ENCODE peak calls at places on chromosomes 2 and 18, in six cellular contexts. M is IMR-90, Y is mesenchymal stem cell, L is neuronal stem cell, S is H1, D is H9. Z is an unnamed sample.

GRCh38 chr18:944440-944839 is 39.8 kb downstream of the ADCYAP1 start:
- DNase-seq in M (peak), Y (peak), L (no peak), S (no peak), D (no peak), Z (no peak)

GRCh38 chr2:228037915-228038314 is 143.6 kb downstream of the SPHKAP start:
- DNase-seq in M (no peak), Y (no peak), L (no peak), S (no peak), D (no peak), Z (no peak)

GRCh38 chr18:13260114-13260926 is 41.8 kb downstream of the LDLRAD4 start:
- DNase-seq in M (no peak), Y (no peak), L (no peak), S (no peak), D (no peak), Z (no peak)

GRCh38 chr2:229869226-229869625 is 52.6 kb downstream of the TRIP12 start:
- DNase-seq in M (no peak), Y (no peak), L (no peak), S (no peak), D (no peak), Z (peak)

GRCh38 chr2:25029183-25029554 is 12.7 kb upstream of the EFR3B start:
- DNase-seq in M (no peak), Y (no peak), L (no peak), S (no peak), D (no peak), Z (no peak)

GRCh38 chr2:232886176-232886575 is 16.1 kb downstream of the SNORC start:
- DNase-seq in M (no peak), Y (no peak), L (no peak), S (no peak), D (no peak), Z (no peak)

GRCh38 chr2:2542966-2543555 is 212.0 kb upstream of the MYT1L start:
- DNase-seq in M (no peak), Y (no peak), L (no peak), S (peak), D (peak), Z (no peak)

GRCh38 chr2:186036862-186037449 is 298.4 kb downstream of the FSIP2 start:
- DNase-seq in M (no peak), Y (no peak), L (no peak), S (no peak), D (no peak), Z (no peak)

GRCh38 chr18:9260388-9261380 is 73.9 kb upstream of the TWSG1 start:
- DNase-seq in M (peak), Y (no peak), L (no peak), S (no peak), D (no peak), Z (no peak)

GRCh38 chr18:8238507-8238906 is 370.7 kb upstream of the RAB12 start:
- DNase-seq in M (no peak), Y (no peak), L (no peak), S (no peak), D (no peak), Z (no peak)
- H2AK5ac ChIP-seq in M (no peak), Y (no peak), L (no peak), S (no peak), D (no peak), Z (no peak)

GRCh38 chr2:63122921-63123320 is 72.3 kb downstream of the OTX1 start:
- DNase-seq in M (no peak), Y (no peak), L (no peak), S (no peak), D (no peak), Z (peak)

GRCh38 chr2:63124209-63124608 is 73.6 kb downstream of the OTX1 start:
- DNase-seq in M (no peak), Y (no peak), L (no peak), S (no peak), D (no peak), Z (peak)

GRCh38 chr2:63127594-63127993 is 77.0 kb downstream of the OTX1 start:
- DNase-seq in M (no peak), Y (no peak), L (no peak), S (no peak), D (no peak), Z (no peak)

GRCh38 chr2:63121055-63121834 is 70.6 kb downstream of the OTX1 start:
- DNase-seq in M (no peak), Y (no peak), L (no peak), S (no peak), D (peak), Z (peak)

DNA sequence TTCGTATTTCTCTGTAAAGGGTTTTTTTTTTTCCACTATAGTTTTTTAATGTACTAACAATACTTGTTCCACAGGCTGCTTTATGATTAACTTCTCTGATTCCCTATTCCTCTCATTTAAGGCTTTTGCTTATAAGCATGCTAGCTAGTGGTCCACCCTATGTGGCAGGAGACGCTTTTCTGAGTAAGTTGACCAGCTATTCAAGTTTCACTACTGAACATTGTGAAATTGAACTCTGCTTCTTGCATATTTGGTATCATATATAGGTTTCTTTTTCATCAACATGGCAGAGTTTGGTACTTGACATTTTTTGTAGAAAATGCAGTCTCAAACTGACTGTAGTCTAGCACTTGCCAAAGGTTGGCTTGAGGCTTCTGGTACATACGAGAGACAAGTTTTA is 74.2 kb downstream of the OTX1 start:
- DNase-seq in M (no peak), Y (no peak), L (no peak), S (no peak), D (no peak), Z (no peak)
- H2AFZ ChIP-seq in M (no peak), Y (no peak), L (no peak), S (no peak), D (no peak), Z (no peak)

GRCh38 chr18:69599377-69599776 is 198.7 kb downstream of the DOK6 start:
- DNase-seq in M (no peak), Y (no peak), L (no peak), S (no peak), D (no peak), Z (no peak)
- H2AK5ac ChIP-seq in M (no peak), Y (no peak), L (no peak), S (no peak), D (no peak), Z (no peak)

GRCh38 chr2:172211507-172211906 is 108.8 kb upstream of the DLX2 start:
- DNase-seq in M (peak), Y (no peak), L (no peak), S (no peak), D (no peak), Z (no peak)

GRCh38 chr2:172213116-172213515 is 110.4 kb upstream of the DLX2 start:
- DNase-seq in M (no peak), Y (no peak), L (no peak), S (no peak), D (no peak), Z (no peak)

GRCh38 chr2:172208881-172209325 is 106.2 kb upstream of the DLX2 start:
- DNase-seq in M (peak), Y (peak), L (no peak), S (no peak), D (no peak), Z (peak)

GRCh38 chr2:172207916-172208315 is 105.2 kb upstream of the DLX2 start:
- DNase-seq in M (peak), Y (no peak), L (no peak), S (no peak), D (no peak), Z (peak)

GRCh38 chr2:172210599-172210998 is 107.9 kb upstream of the DLX2 start:
- DNase-seq in M (no peak), Y (no peak), L (no peak), S (no peak), D (no peak), Z (no peak)
- H2AFZ ChIP-seq in M (no peak), Y (no peak), L (no peak), S (no peak), D (no peak), Z (no peak)

GRCh38 chr2:218555527-218555926 is 12.6 kb downstream of the USP37 start:
- DNase-seq in M (no peak), Y (no peak), L (no peak), S (no peak), D (peak), Z (no peak)

GRCh38 chr2:218564056-218564455 is 4.1 kb downstream of the USP37 start:
- DNase-seq in M (no peak), Y (no peak), L (no peak), S (no peak), D (no peak), Z (no peak)

DNA sequence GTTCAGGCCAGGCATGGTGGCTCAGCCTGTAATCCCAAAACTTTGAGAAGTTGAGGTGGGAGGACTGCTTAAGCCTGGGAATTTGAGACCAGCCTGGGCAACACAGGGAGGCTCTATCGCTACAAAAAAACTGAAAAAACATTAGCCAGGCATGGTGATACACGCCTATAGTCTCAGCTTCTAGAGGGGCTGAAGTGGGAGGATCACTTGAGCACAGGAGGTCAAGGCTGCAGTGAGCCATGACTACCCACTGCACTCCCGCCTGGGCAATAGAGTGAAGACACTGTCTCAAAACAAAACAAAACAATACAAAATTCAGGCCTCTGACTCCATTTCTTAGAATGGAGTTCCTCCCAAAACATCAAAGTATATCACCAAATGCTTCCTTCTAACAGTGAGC is 9.1 kb downstream of the USP37 start:
- DNase-seq in M (no peak), Y (no peak), L (no peak), S (no peak), D (no peak), Z (no peak)
- H2AK5ac ChIP-seq in M (no peak), Y (no peak), L (no peak), S (no peak), D (no peak), Z (no peak)

Z was measured in trophoblast cell.